ENCODE peak calls at places on chromosomes 7 and 10, in nine cellular contexts. Z is esophagus squamous epithelium; W is esophagus muscularis mucosa; D is A549; C is ovary; Q is CD4-positive, alpha-beta T cell; Y is breast epithelium; O is A673; F is mammary epithelial cell. M is an unnamed sample.

GRCh38 chr7:84194484-84195260 is at the start of gene SEMA3A:
- DNase-seq in Q (peak), W (no peak), C (no peak), O (peak), D (peak), F (peak), Z (no peak), Y (no peak), M (peak)

GRCh38 chr7:13551503-13551902 is 438.0 kb downstream of the ETV1 start:
- DNase-seq in Z (no peak), Y (no peak), F (no peak), O (peak), C (no peak), W (no peak), Q (no peak), D (no peak), M (no peak)

GRCh38 chr10:89337493-89337892 is 9.7 kb downstream of the IFIT3 start:
- DNase-seq in C (no peak), F (peak), Z (no peak), Q (no peak), W (no peak), D (peak), Y (no peak), O (peak), M (peak)

GRCh38 chr7:90337106-90337505 is 9.4 kb upstream of the GTPBP10 start:
- DNase-seq in Q (no peak), W (no peak), Y (no peak), C (no peak), F (no peak), Z (no peak), D (no peak), O (no peak), M (no peak)

GRCh38 chr7:55570218-55570873 is 2.0 kb downstream of the VOPP1 start:
- DNase-seq in W (no peak), F (no peak), Q (no peak), O (no peak), D (no peak), C (no peak), Y (no peak), Z (no peak), M (no peak)

GRCh38 chr10:133465950-133466474 is 12.3 kb downstream of the SCART1 start:
- DNase-seq in F (no peak), C (no peak), Y (no peak), O (no peak), Q (no peak), W (peak), D (no peak), Z (no peak), M (no peak)

GRCh38 chr7:15839415-15840100 is 153.1 kb upstream of the MEOX2 start:
- DNase-seq in C (peak), O (peak), D (no peak), W (no peak), Y (no peak), Q (no peak), F (no peak), Z (no peak), M (no peak)

GRCh38 chr7:95246935-95247370 is 77.4 kb downstream of the PON1 start:
- DNase-seq in Y (no peak), W (no peak), C (peak), D (peak), O (peak), Q (no peak), F (peak), Z (no peak), M (peak)

GRCh38 chr7:45715471-45716352 is 141.5 kb downstream of the ADCY1 start:
- DNase-seq in D (no peak), Q (no peak), W (peak), O (no peak), C (no peak), Z (no peak), Y (no peak), F (no peak), M (no peak)

GRCh38 chr10:121823993-121824463 is 103.8 kb downstream of the ATE1 start:
- DNase-seq in D (peak), O (peak), Z (no peak), Q (no peak), F (peak), C (no peak), Y (no peak), W (no peak), M (peak)

GRCh38 chr10:79380125-79380917 is 33.1 kb downstream of the PPIF start:
- DNase-seq in O (no peak), Z (no peak), W (peak), C (peak), Q (no peak), Y (peak), D (peak), F (no peak), M (no peak)

GRCh38 chr7:101913247-101913721 is 95.9 kb downstream of the CUX1 start:
- DNase-seq in D (no peak), F (no peak), Y (no peak), Z (no peak), Q (no peak), C (peak), O (no peak), W (no peak), M (no peak)

GRCh38 chr7:75888464-75889222 is 9.8 kb downstream of the RHBDD2 start:
- DNase-seq in Z (no peak), O (no peak), C (no peak), Y (no peak), Q (no peak), F (no peak), W (no peak), D (no peak), M (no peak)

GRCh38 chr10:19922236-19922963 is 106.2 kb downstream of the PLXDC2 start:
- DNase-seq in Z (no peak), F (peak), C (no peak), Y (peak), O (peak), W (no peak), D (peak), Q (no peak), M (peak)

GRCh38 chr7:152866125-152866524 is 106.6 kb downstream of the ACTR3B start:
- DNase-seq in F (no peak), C (no peak), Y (no peak), O (no peak), D (no peak), Z (no peak), W (no peak), Q (no peak), M (no peak)

GRCh38 chr7:149821191-149822148 is 16.7 kb upstream of the ZNF862 start:
- DNase-seq in Z (no peak), F (no peak), W (no peak), Q (no peak), C (no peak), D (no peak), Y (no peak), O (no peak), M (no peak)

GRCh38 chr7:66554326-66554725 is 74.4 kb upstream of the KCTD7 start:
- DNase-seq in Z (no peak), Q (no peak), Y (no peak), D (no peak), O (no peak), W (no peak), C (no peak), F (no peak), M (no peak)

GRCh38 chr10:74586088-74586585 is 240.3 kb upstream of the KAT6B start:
- DNase-seq in Z (no peak), D (peak), W (no peak), Y (no peak), Q (peak), C (no peak), F (peak), O (peak), M (no peak)

GRCh38 chr10:15344876-15345285 is 26.2 kb downstream of the FAM171A1 start:
- DNase-seq in F (peak), D (peak), C (no peak), O (peak), Y (peak), Z (no peak), Q (no peak), W (no peak), M (peak)

DNA sequence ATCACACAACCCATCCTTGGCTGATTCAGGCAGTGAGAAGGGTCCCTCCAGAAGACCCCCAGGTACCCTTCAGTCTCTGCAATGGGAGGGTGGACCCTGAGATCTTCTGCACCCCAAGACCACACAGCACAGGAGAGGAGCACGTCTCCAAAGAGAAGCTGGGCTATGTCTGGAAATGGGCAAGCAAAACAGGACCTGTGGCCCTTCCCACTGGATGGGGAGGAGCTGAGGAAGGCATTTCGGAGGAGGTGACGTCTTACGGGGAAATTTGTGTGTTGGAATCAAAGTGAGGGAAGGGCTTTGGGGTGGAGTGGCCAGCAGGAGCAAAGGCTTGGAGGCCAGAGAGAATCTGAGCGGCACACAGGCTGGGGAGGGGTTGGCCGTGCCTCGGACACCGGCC is 16.5 kb downstream of the GRIFIN start:
- DNase-seq in Q (no peak), Y (no peak), C (no peak), O (no peak), F (no peak), W (no peak), Z (no peak), D (no peak), M (no peak)
- H3K27ac ChIP-seq in Q (no peak), Y (no peak), C (no peak), O (no peak), F (no peak), W (no peak), Z (no peak), D (no peak), M (no peak)

DNA sequence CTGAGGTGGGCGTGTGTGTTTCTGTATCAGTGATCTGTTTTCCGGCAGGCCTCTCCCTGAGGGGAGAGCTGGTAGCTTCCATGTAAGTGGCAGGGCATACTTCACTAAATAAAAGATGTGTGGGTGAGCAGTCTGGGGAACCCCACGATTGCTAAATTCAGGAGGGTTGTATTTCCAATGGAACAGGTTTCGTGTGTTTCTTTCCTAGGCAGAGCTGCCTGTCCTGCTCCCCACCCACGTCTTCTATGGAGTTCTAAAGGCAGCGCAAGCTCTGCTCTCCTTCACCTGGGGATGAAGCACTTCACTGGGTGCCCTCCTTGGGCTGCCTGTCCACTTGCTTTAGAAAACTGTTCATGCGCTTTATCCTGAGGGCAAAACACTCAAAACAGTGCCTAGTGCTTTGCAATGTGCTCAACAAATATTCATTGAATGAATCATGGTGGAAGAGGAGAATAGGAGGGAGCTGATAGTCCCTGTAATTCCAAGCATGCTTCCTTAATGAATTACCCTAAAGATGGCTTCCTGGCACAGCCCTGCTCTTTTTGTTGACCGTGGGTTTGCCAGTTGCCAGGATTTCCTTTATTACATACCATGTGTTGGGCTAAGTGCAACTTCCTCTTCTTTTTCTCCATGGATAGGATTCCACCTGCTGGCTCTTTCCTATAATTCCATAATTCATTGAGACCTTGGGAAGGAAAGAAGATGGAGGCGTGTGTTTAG is 50.6 kb upstream of the SRPK2 start:
- DNase-seq in O (peak), Y (peak), Z (no peak), Q (no peak), D (peak), C (no peak), W (no peak), F (peak), M (peak)
- TF ChIP-seq CTCF in O (no peak), Y (peak), Z (no peak), Q (no peak), D (no peak), C (no peak), W (no peak), F (no peak), M (no peak)

GRCh38 chr7:100799037-100799896 is 28.1 kb downstream of the EPHB4 start:
- DNase-seq in D (peak), Y (peak), O (peak), Q (peak), F (peak), W (peak), C (peak), Z (no peak), M (peak)

GRCh38 chr7:100793806-100794660 is 33.3 kb downstream of the EPHB4 start:
- DNase-seq in O (peak), D (no peak), Y (no peak), Z (no peak), F (no peak), C (no peak), Q (no peak), W (no peak), M (no peak)

GRCh38 chr7:100789055-100789454 is 38.3 kb downstream of the EPHB4 start:
- DNase-seq in W (no peak), O (no peak), C (no peak), Y (no peak), Q (no peak), D (no peak), Z (no peak), F (no peak), M (no peak)

GRCh38 chr7:100791881-100792666 is 35.2 kb downstream of the EPHB4 start:
- DNase-seq in F (no peak), C (no peak), Z (no peak), Q (no peak), Y (no peak), W (no peak), O (no peak), D (no peak), M (no peak)

DNA sequence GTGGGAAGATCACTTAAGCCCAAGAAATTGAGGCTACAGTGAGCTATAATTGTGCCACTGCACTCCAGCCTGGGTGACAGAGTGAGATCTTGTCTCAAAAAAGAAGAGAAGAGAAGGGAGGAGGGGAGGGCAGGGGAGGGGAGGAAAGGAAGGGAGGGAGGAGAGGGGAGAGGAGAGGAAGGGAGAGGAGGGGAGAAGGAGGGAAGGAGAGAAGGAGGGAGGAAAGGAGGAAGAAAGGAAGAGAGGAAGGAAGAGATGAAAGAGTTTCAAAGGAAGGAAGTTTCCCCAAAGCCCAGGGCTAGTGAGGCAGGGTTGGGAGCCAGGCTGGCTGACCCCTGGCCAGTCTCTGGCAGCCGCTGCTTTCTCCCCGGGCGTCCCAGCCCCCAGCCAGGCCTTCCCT is 32.6 kb downstream of the EPHB4 start:
- DNase-seq in C (no peak), Y (no peak), O (no peak), F (no peak), D (no peak), Z (no peak), Q (no peak), W (no peak), M (no peak)
- H3K27ac ChIP-seq in C (no peak), Y (no peak), O (no peak), F (no peak), D (no peak), Z (no peak), Q (no peak), W (no peak), M (no peak)

DNA sequence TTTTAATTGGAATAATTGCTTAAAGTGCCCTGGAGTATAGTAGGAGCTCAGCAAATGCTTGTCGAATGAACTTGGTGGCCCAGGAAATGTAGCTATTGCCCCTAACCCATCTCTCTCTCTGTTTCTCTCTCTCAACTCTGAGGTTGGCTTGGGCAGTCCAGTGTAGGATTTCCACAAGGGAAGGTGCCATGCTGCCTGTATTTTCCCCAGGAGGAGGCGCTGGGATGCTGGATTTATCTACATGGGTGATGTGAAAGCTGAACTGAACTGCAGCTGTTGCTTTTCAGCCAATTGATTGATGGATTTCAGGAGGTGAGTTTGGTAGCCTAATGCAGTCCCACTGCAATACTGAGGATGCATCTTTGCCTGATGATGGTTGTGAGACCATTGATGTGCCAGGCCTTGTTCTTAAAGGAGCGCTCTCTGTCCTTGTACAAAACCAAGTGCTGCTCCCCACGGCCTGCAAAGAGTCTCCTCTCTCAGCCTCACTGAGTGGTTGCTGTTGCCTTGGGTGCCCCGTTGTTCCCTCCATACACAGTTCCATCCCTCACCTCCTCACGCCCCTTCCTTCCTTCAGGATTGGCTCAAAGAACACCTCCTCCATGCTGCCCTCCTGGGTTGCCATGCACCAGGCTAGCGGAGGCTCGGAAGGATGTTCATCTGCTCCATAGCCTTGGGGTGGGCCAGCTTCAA is 200.6 kb downstream of the GLRX3 start:
- DNase-seq in Z (no peak), W (no peak), O (peak), Q (no peak), F (no peak), C (no peak), Y (no peak), D (no peak), M (no peak)
- TF ChIP-seq CTCF in Z (no peak), W (no peak), O (peak), Q (no peak), F (no peak), C (no peak), Y (no peak), D (no peak), M (no peak)

DNA sequence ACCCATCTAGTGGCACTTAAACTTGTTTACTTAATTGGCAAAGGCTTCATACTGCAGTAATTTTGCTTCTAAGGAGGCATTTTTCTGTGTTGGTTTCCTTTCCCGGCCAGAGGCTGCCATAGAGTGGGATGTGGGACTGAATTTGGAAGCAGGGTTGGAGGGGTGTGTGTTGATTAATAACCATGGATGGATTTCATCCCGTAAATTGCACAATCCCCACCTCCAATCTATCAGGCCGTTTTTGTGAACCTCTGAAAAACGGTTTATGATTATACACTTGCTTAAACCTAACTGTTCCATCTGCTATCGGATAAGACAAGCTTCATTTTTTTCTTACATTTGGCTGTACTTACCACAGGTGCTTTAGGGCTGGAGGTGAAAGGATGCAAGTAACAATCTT is 1.3 kb downstream of the TMEM60 start:
- DNase-seq in F (no peak), Y (no peak), W (no peak), D (no peak), O (no peak), Z (no peak), C (no peak), Q (no peak), M (no peak)
- H3K27ac ChIP-seq in F (peak), Y (no peak), W (peak), D (no peak), O (no peak), Z (peak), C (no peak), Q (no peak), M (no peak)

GRCh38 chr7:10022480-10022879 is 951.2 kb upstream of the PHF14 start:
- DNase-seq in Q (no peak), O (no peak), Y (no peak), D (no peak), Z (no peak), W (no peak), F (no peak), C (no peak), M (no peak)

GRCh38 chr7:10022957-10023356 is 950.7 kb upstream of the PHF14 start:
- DNase-seq in D (no peak), W (no peak), F (no peak), Q (no peak), O (peak), Y (no peak), Z (no peak), C (no peak), M (peak)
- TF ChIP-seq CTCF in D (no peak), W (no peak), F (no peak), Q (no peak), O (no peak), Y (no peak), Z (peak), C (no peak), M (peak)